ENCODE peak calls at places on chromosome 14, in four cellular contexts. P is progenitor cell of endocrine pancreas, N is neural crest cell, K is cardiac muscle cell. Q is an unnamed sample.

GRCh38 chr14:34208532-34208931 is 253.5 kb downstream of the SPTSSA start:
- DNase-seq in P (no peak), N (no peak), K (no peak), Q (no peak)

GRCh38 chr14:99909500-99910064 is 116.4 kb downstream of the EML1 start:
- DNase-seq in P (no peak), N (no peak), K (no peak), Q (no peak)

GRCh38 chr14:88521818-88522217 is 33.0 kb downstream of the PTPN21 start:
- DNase-seq in P (no peak), N (no peak), K (no peak), Q (no peak)

GRCh38 chr14:67232066-67232465 is 9.2 kb upstream of the PALS1 start:
- DNase-seq in P (no peak), N (no peak), K (no peak), Q (no peak)

GRCh38 chr14:105894978-105895881 is 368.8 kb downstream of the TMEM121 start:
- DNase-seq in P (no peak), N (no peak), K (no peak), Q (no peak)

GRCh38 chr14:76232782-76233181 is 81.1 kb downstream of the GPATCH2L start:
- DNase-seq in P (no peak), N (no peak), K (no peak), Q (peak)

GRCh38 chr14:75495882-75496281 is 26.4 kb upstream of the BATF start:
- DNase-seq in P (no peak), N (no peak), K (no peak), Q (no peak)

GRCh38 chr14:99938376-99938775 is 126.8 kb upstream of the EVL start:
- DNase-seq in P (no peak), N (no peak), K (no peak), Q (no peak)

GRCh38 chr14:97077253-97077653 is 280.1 kb downstream of the VRK1 start:
- DNase-seq in P (no peak), N (no peak), K (peak), Q (no peak)

GRCh38 chr14:55752580-55753365 is 172.8 kb downstream of the KTN1 start:
- DNase-seq in P (no peak), N (no peak), K (no peak), Q (no peak)

GRCh38 chr14:101028971-101029667 is 125.6 kb upstream of the RTL1 start:
- DNase-seq in P (no peak), N (no peak), K (no peak), Q (no peak)

GRCh38 chr14:67620217-67620789 is 583 bp downstream of the ARG2 start:
- DNase-seq in P (no peak), N (peak), K (peak), Q (peak)

GRCh38 chr14:57136669-57137068 is 132.0 kb downstream of the EXOC5 start:
- DNase-seq in P (no peak), N (no peak), K (no peak), Q (no peak)

GRCh38 chr14:43540948-43541347 is 966.1 kb downstream of the FSCB start:
- DNase-seq in P (no peak), N (no peak), K (peak), Q (peak)

GRCh38 chr14:39432619-39433451 is 602 bp upstream of the FBXO33 start:
- DNase-seq in P (peak), N (peak), K (peak), Q (peak)

GRCh38 chr14:63438065-63438757 is 105.0 kb downstream of the PPP2R5E start:
- DNase-seq in P (no peak), N (no peak), K (no peak), Q (no peak)

GRCh38 chr14:105842105-105842504 is 315.7 kb downstream of the TMEM121 start:
- DNase-seq in P (no peak), N (no peak), K (no peak), Q (no peak)

GRCh38 chr14:77892381-77892871 is 92.5 kb downstream of the ADCK1 start:
- DNase-seq in P (no peak), N (no peak), K (no peak), Q (no peak)

GRCh38 chr14:67137744-67138371 is 51.4 kb upstream of the GARIN2 start:
- DNase-seq in P (no peak), N (no peak), K (no peak), Q (no peak)

GRCh38 chr14:58060898-58061297 is 91.1 kb downstream of the ARMH4 start:
- DNase-seq in P (no peak), N (no peak), K (no peak), Q (no peak)

GRCh38 chr14:96683575-96684289 is 113.5 kb upstream of the VRK1 start:
- DNase-seq in P (no peak), N (no peak), K (no peak), Q (no peak)

GRCh38 chr14:102205560-102205959 is 65.9 kb downstream of the WDR20 start:
- DNase-seq in P (no peak), N (no peak), K (no peak), Q (no peak)

GRCh38 chr14:90778468-90779255 is 37.6 kb downstream of the TTC7B start:
- DNase-seq in P (no peak), N (no peak), K (no peak), Q (no peak)

GRCh38 chr14:99946652-99947489 is 118.4 kb upstream of the EVL start:
- DNase-seq in P (peak), N (peak), K (peak), Q (peak)

GRCh38 chr14:52923902-52924575 is 26.8 kb downstream of the FERMT2 start:
- DNase-seq in P (no peak), N (no peak), K (no peak), Q (no peak)

GRCh38 chr14:105502446-105503295 is 11.6 kb downstream of the TEDC1 start:
- DNase-seq in P (no peak), N (no peak), K (no peak), Q (no peak)

GRCh38 chr14:61420326-61420725 is 98.9 kb downstream of the PRKCH start:
- DNase-seq in P (no peak), N (no peak), K (no peak), Q (no peak)

GRCh38 chr14:48970995-48971394 is 615.2 kb downstream of the RPS29 start:
- DNase-seq in P (no peak), N (no peak), K (no peak), Q (no peak)

GRCh38 chr14:25394356-25394755 is 344.4 kb upstream of the STXBP6 start:
- DNase-seq in P (no peak), N (no peak), K (no peak), Q (no peak)

GRCh38 chr14:25394791-25395391 is 344.9 kb upstream of the STXBP6 start:
- DNase-seq in P (no peak), N (no peak), K (no peak), Q (no peak)

GRCh38 chr14:25389948-25390347 is 340.0 kb upstream of the STXBP6 start:
- DNase-seq in P (no peak), N (no peak), K (no peak), Q (no peak)
- TF ChIP-seq CTCF in P (no peak), N (no peak), K (no peak), Q (no peak)

DNA sequence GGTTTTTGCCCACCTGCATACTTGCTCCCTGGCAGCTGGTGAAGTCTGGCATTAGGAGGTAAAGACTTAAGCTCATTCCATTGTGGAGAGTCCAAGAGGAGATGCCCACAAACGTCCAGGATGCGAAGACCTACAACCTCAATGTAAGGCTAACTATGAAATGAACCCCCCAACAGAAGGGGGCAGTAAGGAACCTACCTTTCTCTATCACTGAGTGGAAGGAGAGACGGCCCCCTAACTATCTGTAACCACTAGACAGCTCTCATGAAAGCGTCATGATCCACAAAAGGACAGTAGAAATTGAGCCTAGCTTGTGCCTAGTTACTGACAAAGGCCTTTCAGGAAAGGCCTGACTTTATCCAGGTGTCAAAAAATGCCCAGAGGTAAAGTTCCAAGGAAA is 55.3 kb downstream of the ZFYVE21 start:
- DNase-seq in P (no peak), N (no peak), K (no peak), Q (no peak)
- TF ChIP-seq CTCF in P (no peak), N (no peak), K (no peak), Q (no peak)

DNA sequence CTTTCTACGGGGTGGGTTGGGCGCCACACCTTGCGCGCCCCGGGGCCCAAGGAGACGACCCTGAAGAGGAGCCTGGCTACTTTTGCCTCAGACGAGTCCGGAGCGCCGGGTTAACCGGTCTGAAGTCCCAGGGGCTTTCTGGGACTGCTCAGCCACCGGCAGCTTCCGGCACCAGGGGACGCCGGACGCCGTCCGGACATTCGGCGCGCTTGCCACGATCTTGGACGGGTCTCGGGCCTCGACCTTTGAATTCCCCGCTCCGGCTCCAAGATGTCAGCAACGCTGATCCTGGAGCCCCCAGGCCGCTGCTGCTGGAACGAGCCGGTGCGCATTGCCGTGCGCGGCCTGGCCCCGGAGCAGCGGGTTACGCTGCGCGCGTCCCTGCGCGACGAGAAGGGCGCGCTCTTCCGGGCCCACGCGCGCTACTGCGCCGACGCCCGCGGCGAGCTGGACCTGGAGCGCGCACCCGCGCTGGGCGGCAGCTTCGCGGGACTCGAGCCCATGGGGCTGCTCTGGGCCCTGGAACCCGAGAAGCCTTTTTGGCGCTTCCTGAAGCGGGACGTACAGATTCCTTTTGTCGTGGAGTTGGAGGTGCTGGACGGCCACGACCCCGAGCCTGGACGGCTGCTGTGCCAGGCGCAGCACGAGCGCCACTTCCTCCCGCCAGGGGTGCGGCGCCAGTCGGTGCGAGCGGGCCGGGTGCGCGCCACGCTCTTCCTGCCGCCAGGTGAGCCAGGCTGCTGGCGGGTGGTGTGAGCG is at the start of gene ACOT4:
- DNase-seq in P (peak), N (peak), K (peak), Q (peak)
- TF ChIP-seq CTCF in P (peak), N (peak), K (no peak), Q (no peak)

DNA sequence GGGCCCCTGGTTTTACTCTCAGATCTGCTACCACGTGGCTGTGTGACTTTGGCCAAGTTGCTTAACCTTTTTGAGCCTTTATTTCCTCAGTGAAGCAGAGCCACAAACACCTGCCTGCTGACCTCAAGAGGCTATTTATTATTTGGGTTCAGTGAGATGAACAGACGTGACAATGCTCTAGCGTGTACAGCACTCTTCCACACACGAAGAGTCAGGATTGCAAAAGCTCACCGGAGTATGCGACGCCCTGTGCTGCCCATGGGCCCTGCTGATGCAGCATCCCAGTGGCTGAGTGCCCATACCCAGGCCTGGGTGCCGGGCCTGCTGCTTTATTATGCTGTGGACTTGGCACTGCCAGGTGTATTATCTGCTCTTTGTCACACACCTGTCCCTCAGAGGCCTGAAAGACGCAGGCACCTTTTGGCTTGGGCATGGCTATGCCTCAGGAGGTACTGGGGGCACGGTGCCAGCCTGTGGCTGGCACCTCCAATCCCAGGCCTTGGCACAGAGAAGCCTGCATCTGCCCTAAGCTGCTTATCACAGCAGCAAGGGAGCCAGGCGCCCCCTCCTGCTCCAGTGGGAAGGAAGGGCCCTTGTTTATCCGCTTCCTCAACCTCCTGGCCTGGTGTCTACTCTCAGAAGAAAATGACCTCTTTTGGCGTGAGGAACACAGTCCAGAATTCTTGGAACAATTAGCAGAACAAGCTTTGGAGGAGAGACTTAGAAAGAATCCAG is 22.3 kb upstream of the TC2N start:
- DNase-seq in P (no peak), N (no peak), K (no peak), Q (no peak)
- TF ChIP-seq CTCF in P (no peak), N (no peak), K (no peak), Q (no peak)

DNA sequence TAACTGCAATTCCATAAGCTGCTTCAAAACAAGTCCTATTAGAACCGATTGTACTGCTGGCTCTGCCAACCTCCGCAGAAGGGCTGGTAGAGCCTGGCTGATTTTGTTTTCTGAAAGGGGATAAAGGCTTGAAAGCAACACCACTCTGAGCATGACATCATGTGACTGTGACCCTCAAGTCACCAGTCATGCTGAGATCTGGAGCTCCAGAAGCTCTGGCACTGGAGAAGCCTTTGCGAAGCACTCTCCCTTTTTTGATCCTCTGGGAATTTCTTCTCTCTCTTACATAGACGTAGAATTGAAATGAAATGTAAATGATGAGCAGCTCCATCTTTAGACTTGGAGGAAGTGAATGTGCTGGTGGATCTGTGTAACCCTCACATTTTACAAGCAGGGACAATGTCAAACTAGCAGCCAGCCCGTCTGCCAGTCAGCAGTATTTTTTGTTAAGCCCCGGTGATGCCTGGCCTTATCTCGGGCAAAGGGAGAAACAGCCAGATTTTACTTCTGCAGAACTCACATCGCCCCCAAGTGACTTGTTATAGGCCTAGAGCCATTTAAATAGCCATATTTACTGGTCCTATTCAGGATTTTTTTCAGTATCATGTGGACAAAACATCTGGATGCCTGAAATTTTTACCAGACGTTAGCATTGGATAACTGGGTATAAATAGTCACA is 112.1 kb upstream of the NPAS3 start:
- DNase-seq in P (no peak), N (no peak), K (peak), Q (no peak)
- TF ChIP-seq CTCF in P (no peak), N (no peak), K (peak), Q (no peak)

GRCh38 chr14:78933948-78934524 is 763.9 kb downstream of the NRXN3 start:
- DNase-seq in P (no peak), N (peak), K (peak), Q (peak)
- TF ChIP-seq CTCF in P (peak), N (peak), K (peak), Q (peak)

GRCh38 chr14:94536836-94537235 is 24.4 kb upstream of the SERPINA4 start:
- DNase-seq in P (no peak), N (no peak), K (no peak), Q (no peak)
- TF ChIP-seq CTCF in P (peak), N (no peak), K (no peak), Q (no peak)

DNA sequence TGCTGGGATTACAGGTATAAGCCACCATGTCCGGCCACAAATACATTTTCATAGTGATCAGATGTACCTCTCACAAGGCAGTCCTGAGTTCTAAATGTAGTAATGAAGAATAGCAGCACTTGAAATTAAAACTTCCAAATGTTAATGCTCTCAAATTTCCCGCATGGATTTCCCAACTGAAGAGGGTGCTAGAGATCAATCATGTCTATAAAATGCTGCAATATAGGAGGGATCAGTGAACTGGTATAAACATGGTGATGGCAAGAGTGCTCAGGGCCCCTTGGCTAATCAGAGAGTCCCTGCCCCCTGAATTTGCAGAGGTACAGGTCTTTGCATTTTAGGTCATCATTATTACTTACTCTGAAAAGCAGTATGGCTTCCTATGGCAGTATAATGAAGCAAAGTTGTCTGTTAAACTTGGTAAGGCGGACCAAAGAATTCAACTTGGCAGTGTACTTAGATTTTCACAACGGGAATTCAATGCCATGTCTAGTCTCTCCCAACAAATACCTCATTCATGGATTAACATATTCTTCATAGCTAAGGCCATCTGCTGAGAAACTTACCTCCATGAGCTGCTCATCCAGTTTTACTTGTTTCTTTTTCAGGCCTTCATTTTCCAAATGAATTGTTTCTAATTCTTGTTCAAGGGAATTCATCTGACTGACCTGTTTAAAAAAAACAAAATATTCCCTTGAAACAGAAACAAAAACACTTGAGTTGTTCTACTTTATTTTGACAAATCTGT is 67.0 kb upstream of the SAV1 start:
- DNase-seq in P (no peak), N (no peak), K (no peak), Q (no peak)
- TF ChIP-seq CTCF in P (no peak), N (peak), K (no peak), Q (no peak)

DNA sequence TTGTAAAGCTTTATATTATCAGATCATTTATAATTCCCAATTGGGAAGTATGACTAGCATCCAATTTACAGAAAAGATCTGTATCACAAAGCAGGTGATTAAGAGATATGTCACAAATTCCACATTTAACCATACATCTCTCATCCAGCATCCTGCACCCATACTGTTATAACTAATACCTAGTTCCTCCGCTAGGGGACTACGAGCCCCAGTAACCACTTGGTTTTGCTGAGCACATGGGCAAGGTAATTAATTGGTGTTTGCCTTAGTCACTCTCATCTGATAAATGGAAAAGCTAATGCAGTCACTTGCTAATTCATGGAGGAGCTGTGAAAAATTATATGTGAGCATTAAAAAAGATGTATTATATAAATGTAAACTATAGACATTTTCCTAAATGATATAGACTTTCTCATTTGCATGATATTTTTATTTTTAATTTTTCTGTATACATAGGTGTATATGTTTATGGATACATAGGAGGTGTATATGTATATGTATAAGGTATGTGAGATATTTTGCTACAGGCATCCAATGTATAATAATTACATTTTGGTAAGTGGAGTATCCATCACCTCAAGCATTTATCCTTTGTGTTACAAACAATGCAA is 1031.8 kb downstream of the GALC start:
- DNase-seq in P (no peak), N (no peak), K (peak), Q (no peak)
- TF ChIP-seq CTCF in P (peak), N (peak), K (no peak), Q (peak)

Q was measured in nephron progenitor cell.